ENCODE peak calls at places on chromosomes 5 and 9, in five cellular contexts. One of them, this sample, is unnamed.
A peak's percentile ranks its signal among the peaks of the same experiment; 100 is the strongest.

GRCh38 chr9:120386390-120387131 is 193.4 kb downstream of the CDK5RAP2 start:
- DNase-seq in neural progenitor cell: no peak
- DNase-seq in mucosa of descending colon: no peak
- DNase-seq in adipocyte: no peak
- DNase-seq in A673: no peak
- DNase-seq in this sample: no peak

GRCh38 chr9:117354252-117354847 is 60.5 kb downstream of the ASTN2 start:
- DNase-seq in neural progenitor cell: no peak
- DNase-seq in mucosa of descending colon: no peak
- DNase-seq in adipocyte: no peak
- DNase-seq in A673: no peak
- DNase-seq in this sample: no peak

GRCh38 chr9:2943016-2943415 is 99.1 kb upstream of the PUM3 start:
- DNase-seq in neural progenitor cell: no peak
- DNase-seq in mucosa of descending colon: no peak
- DNase-seq in adipocyte: no peak
- DNase-seq in A673: no peak
- DNase-seq in this sample: no peak

GRCh38 chr5:31692561-31693221 is 53.8 kb downstream of the PDZD2 start:
- DNase-seq in neural progenitor cell: no peak
- DNase-seq in mucosa of descending colon: no peak
- DNase-seq in adipocyte: no peak
- DNase-seq in A673: no peak
- DNase-seq in this sample: no peak

GRCh38 chr5:124289122-124289521 is 457.3 kb downstream of the ZNF608 start:
- DNase-seq in neural progenitor cell: no peak
- DNase-seq in mucosa of descending colon: peak; percentile 50
- DNase-seq in adipocyte: no peak
- DNase-seq in A673: no peak
- DNase-seq in this sample: no peak

GRCh38 chr9:32968101-32969011 is 33.1 kb downstream of the APTX start:
- DNase-seq in neural progenitor cell: peak; percentile 64
- DNase-seq in mucosa of descending colon: peak; percentile 49
- DNase-seq in adipocyte: peak; percentile 86
- DNase-seq in A673: peak; percentile 57
- DNase-seq in this sample: peak; percentile 52

GRCh38 chr9:102841376-102841775 is 153.8 kb upstream of the CYLC2 start:
- DNase-seq in neural progenitor cell: no peak
- DNase-seq in mucosa of descending colon: no peak
- DNase-seq in adipocyte: no peak
- DNase-seq in A673: no peak
- DNase-seq in this sample: no peak

GRCh38 chr5:147485046-147485445 is 24.8 kb downstream of the DPYSL3 start:
- DNase-seq in neural progenitor cell: no peak
- DNase-seq in mucosa of descending colon: no peak
- DNase-seq in adipocyte: peak; percentile 69
- DNase-seq in A673: no peak
- DNase-seq in this sample: no peak

GRCh38 chr9:136670571-136671253 is 8.0 kb downstream of the EGFL7 start:
- DNase-seq in neural progenitor cell: no peak
- DNase-seq in mucosa of descending colon: peak; percentile 37
- DNase-seq in adipocyte: no peak
- DNase-seq in A673: no peak
- DNase-seq in this sample: no peak
- H3K4me3 ChIP-seq in neural progenitor cell: no peak overlapping the region
- H3K4me3 ChIP-seq in mucosa of descending colon: no peak overlapping the region
- H3K4me3 ChIP-seq in adipocyte: no peak overlapping the region
- H3K4me3 ChIP-seq in A673: no peak overlapping the region
- H3K4me3 ChIP-seq in this sample: no peak overlapping the region

GRCh38 chr9:135284386-135285134 is 195.0 kb upstream of the PPP1R26 start:
- DNase-seq in neural progenitor cell: no peak
- DNase-seq in mucosa of descending colon: no peak
- DNase-seq in adipocyte: no peak
- DNase-seq in A673: no peak
- DNase-seq in this sample: no peak
- H3K4me3 ChIP-seq in neural progenitor cell: no peak overlapping the region
- H3K4me3 ChIP-seq in mucosa of descending colon: no peak overlapping the region
- H3K4me3 ChIP-seq in adipocyte: no peak overlapping the region
- H3K4me3 ChIP-seq in A673: no peak overlapping the region
- H3K4me3 ChIP-seq in this sample: no peak overlapping the region

GRCh38 chr5:63563008-63563917 is 399.0 kb downstream of the HTR1A start:
- DNase-seq in neural progenitor cell: no peak
- DNase-seq in mucosa of descending colon: no peak
- DNase-seq in adipocyte: no peak
- DNase-seq in A673: no peak
- DNase-seq in this sample: no peak
- H3K4me3 ChIP-seq in neural progenitor cell: no peak overlapping the region
- H3K4me3 ChIP-seq in mucosa of descending colon: no peak overlapping the region
- H3K4me3 ChIP-seq in adipocyte: no peak overlapping the region
- H3K4me3 ChIP-seq in A673: no peak overlapping the region
- H3K4me3 ChIP-seq in this sample: no peak overlapping the region

GRCh38 chr9:96383165-96383939 is at the start of gene SLC35D2:
- DNase-seq in neural progenitor cell: peak; percentile 84
- DNase-seq in mucosa of descending colon: peak; percentile 91
- DNase-seq in adipocyte: peak; percentile 85
- DNase-seq in A673: no peak
- DNase-seq in this sample: peak; percentile 19

GRCh38 chr9:96379461-96379860 is 4.0 kb downstream of the SLC35D2 start:
- DNase-seq in neural progenitor cell: no peak
- DNase-seq in mucosa of descending colon: no peak
- DNase-seq in adipocyte: peak; percentile 69
- DNase-seq in A673: no peak
- DNase-seq in this sample: no peak

GRCh38 chr9:96382839-96383164 is 709 bp downstream of the SLC35D2 start:
- DNase-seq in neural progenitor cell: no peak
- DNase-seq in mucosa of descending colon: no peak
- DNase-seq in adipocyte: no peak
- DNase-seq in A673: no peak
- DNase-seq in this sample: no peak

GRCh38 chr9:96381696-96382095 is 1.8 kb downstream of the SLC35D2 start:
- DNase-seq in neural progenitor cell: no peak
- DNase-seq in mucosa of descending colon: no peak
- DNase-seq in adipocyte: no peak
- DNase-seq in A673: no peak
- DNase-seq in this sample: no peak

DNA sequence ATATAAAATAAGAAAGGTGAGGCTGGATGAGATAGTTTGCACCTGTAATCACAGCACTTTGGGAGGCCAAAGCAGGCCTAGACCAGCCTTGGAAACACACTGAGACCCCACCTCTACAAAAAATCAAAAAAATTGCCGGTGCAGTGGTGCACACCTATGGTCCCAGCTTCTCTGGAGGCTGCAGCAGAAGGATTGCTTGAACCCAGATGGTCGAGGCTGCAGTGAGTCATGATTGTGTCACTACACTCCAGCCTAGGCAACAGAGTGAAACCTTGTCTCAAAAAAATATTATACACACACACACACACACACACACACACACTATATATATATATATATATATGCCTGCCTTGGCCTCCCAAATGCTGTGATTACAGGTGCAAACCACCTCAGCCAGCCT is 1.3 kb downstream of the SLC35D2 start:
- DNase-seq in neural progenitor cell: no peak
- DNase-seq in mucosa of descending colon: no peak
- DNase-seq in adipocyte: peak; percentile 8
- DNase-seq in A673: no peak
- DNase-seq in this sample: no peak
- H3K4me3 ChIP-seq in neural progenitor cell: no peak overlapping the region
- H3K4me3 ChIP-seq in mucosa of descending colon: no peak overlapping the region
- H3K4me3 ChIP-seq in adipocyte: peak overlapping the region; percentile 87
- H3K4me3 ChIP-seq in A673: no peak overlapping the region
- H3K4me3 ChIP-seq in this sample: peak overlapping the region; percentile 93

DNA sequence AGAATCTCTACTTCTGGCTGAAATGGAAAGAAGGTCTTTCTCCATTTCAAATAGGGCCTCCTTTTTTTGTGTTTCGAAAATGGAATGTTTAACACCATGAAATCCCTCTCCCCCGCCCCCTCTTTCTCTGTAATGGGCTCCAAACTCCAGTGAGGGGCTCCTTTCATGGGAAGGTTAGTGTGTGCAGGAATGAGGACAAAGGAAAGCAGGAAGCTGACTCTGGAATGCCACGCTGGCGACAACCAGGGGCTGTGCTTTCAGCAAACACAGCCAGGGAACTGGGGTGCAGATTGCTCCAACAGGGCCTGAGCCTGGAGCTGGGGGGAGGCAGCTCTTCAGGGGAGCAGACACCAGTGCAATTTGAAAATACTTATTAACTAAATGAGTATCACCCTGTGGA is 82.8 kb downstream of the CRB2 start:
- DNase-seq in neural progenitor cell: peak; percentile 92
- DNase-seq in mucosa of descending colon: no peak
- DNase-seq in adipocyte: no peak
- DNase-seq in A673: no peak
- DNase-seq in this sample: no peak
- H3K4me3 ChIP-seq in neural progenitor cell: peak overlapping the region; percentile 30
- H3K4me3 ChIP-seq in mucosa of descending colon: no peak overlapping the region
- H3K4me3 ChIP-seq in adipocyte: no peak overlapping the region
- H3K4me3 ChIP-seq in A673: no peak overlapping the region
- H3K4me3 ChIP-seq in this sample: no peak overlapping the region

GRCh38 chr5:16736158-16736994 is 119.6 kb upstream of the RETREG1 start:
- DNase-seq in neural progenitor cell: peak; percentile 74
- DNase-seq in mucosa of descending colon: peak; percentile 49
- DNase-seq in adipocyte: peak; percentile 76
- DNase-seq in A673: peak; percentile 64
- DNase-seq in this sample: no peak
- H3K4me3 ChIP-seq in neural progenitor cell: peak overlapping the region; percentile 41
- H3K4me3 ChIP-seq in mucosa of descending colon: no peak overlapping the region
- H3K4me3 ChIP-seq in adipocyte: no peak overlapping the region
- H3K4me3 ChIP-seq in A673: no peak overlapping the region
- H3K4me3 ChIP-seq in this sample: no peak overlapping the region

DNA sequence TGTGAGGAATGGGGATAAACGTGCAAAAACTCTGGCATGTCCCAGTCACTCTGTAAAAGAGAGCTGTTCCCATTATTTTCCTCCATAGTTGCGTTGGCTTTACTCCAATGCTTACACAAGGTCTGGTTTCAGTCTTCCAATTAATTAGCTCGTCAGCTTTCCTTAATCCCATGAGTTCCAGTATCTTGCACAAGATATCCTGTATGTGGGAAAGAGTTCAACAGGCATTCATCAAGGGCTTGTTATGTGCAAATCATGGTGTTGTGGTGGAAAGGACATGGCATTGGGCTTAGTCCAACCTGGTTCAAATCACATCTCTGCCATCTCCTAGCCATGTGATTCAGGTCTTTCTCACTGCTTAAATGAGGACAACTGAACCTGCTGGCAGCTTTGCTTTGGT is 77.5 kb upstream of the PANK3 start:
- DNase-seq in neural progenitor cell: no peak
- DNase-seq in mucosa of descending colon: no peak
- DNase-seq in adipocyte: peak; percentile 46
- DNase-seq in A673: peak; percentile 18
- DNase-seq in this sample: no peak
- H3K4me3 ChIP-seq in neural progenitor cell: no peak overlapping the region
- H3K4me3 ChIP-seq in mucosa of descending colon: no peak overlapping the region
- H3K4me3 ChIP-seq in adipocyte: peak overlapping the region; percentile 22
- H3K4me3 ChIP-seq in A673: no peak overlapping the region
- H3K4me3 ChIP-seq in this sample: no peak overlapping the region